ENCODE peak calls at places on chromosomes 16 and 17, in eight cellular contexts. One of them, this sample, is unnamed.

GRCh38 chr17:75693500-75694481 is 26.7 kb downstream of the SAP30BP start:
- DNase-seq in heart left ventricle: peak; percentile 73
- DNase-seq in Peyer's patch: no peak
- DNase-seq in A549: peak; percentile 65
- DNase-seq in MM.1S: no peak
- DNase-seq in ascending aorta: peak; percentile 43
- DNase-seq in sigmoid colon: peak; percentile 96
- DNase-seq in fibroblast of lung: peak; percentile 94
- DNase-seq in this sample: peak; percentile 97

GRCh38 chr17:77274137-77274829 is 133.5 kb downstream of the SEC14L1 start:
- DNase-seq in A549: no peak
- DNase-seq in ascending aorta: no peak
- DNase-seq in sigmoid colon: no peak
- DNase-seq in MM.1S: no peak
- DNase-seq in fibroblast of lung: no peak
- DNase-seq in heart left ventricle: no peak
- DNase-seq in Peyer's patch: no peak
- DNase-seq in this sample: no peak

GRCh38 chr17:81909966-81910839 is 996 bp downstream of the PCYT2 start:
- DNase-seq in Peyer's patch: no peak
- DNase-seq in sigmoid colon: peak; percentile 68
- DNase-seq in heart left ventricle: no peak
- DNase-seq in fibroblast of lung: no peak
- DNase-seq in A549: no peak
- DNase-seq in MM.1S: no peak
- DNase-seq in ascending aorta: no peak
- DNase-seq in this sample: no peak

GRCh38 chr17:35460354-35460851 is 11.8 kb upstream of the SLFN13 start:
- DNase-seq in A549: peak; percentile 41
- DNase-seq in MM.1S: peak; percentile 95
- DNase-seq in sigmoid colon: no peak
- DNase-seq in fibroblast of lung: no peak
- DNase-seq in ascending aorta: no peak
- DNase-seq in Peyer's patch: peak; percentile 89
- DNase-seq in heart left ventricle: peak; percentile 23
- DNase-seq in this sample: peak; percentile 73

GRCh38 chr16:85697441-85697840 is 8.7 kb upstream of the GINS2 start:
- DNase-seq in sigmoid colon: no peak
- DNase-seq in A549: no peak
- DNase-seq in MM.1S: no peak
- DNase-seq in heart left ventricle: no peak
- DNase-seq in fibroblast of lung: no peak
- DNase-seq in ascending aorta: no peak
- DNase-seq in Peyer's patch: no peak
- DNase-seq in this sample: no peak

GRCh38 chr17:67435122-67435521 is 58.0 kb downstream of the PITPNC1 start:
- DNase-seq in MM.1S: no peak
- DNase-seq in sigmoid colon: no peak
- DNase-seq in Peyer's patch: peak; percentile 55
- DNase-seq in A549: no peak
- DNase-seq in heart left ventricle: no peak
- DNase-seq in fibroblast of lung: no peak
- DNase-seq in ascending aorta: no peak
- DNase-seq in this sample: no peak

GRCh38 chr17:78568494-78569115 is 8.6 kb downstream of the DNAH17 start:
- DNase-seq in heart left ventricle: no peak
- DNase-seq in Peyer's patch: no peak
- DNase-seq in sigmoid colon: no peak
- DNase-seq in ascending aorta: no peak
- DNase-seq in A549: no peak
- DNase-seq in fibroblast of lung: peak; percentile 20
- DNase-seq in MM.1S: no peak
- DNase-seq in this sample: no peak

GRCh38 chr16:27718767-27719445 is 169.0 kb downstream of the KATNIP start:
- DNase-seq in heart left ventricle: no peak
- DNase-seq in A549: no peak
- DNase-seq in MM.1S: no peak
- DNase-seq in ascending aorta: no peak
- DNase-seq in Peyer's patch: no peak
- DNase-seq in sigmoid colon: peak; percentile 80
- DNase-seq in fibroblast of lung: no peak
- DNase-seq in this sample: no peak

GRCh38 chr17:50708050-50709000 is 611 bp upstream of the ANKRD40 start:
- DNase-seq in ascending aorta: no peak
- DNase-seq in MM.1S: peak; percentile 58
- DNase-seq in heart left ventricle: peak; percentile 27
- DNase-seq in Peyer's patch: no peak
- DNase-seq in A549: no peak
- DNase-seq in sigmoid colon: no peak
- DNase-seq in fibroblast of lung: no peak
- DNase-seq in this sample: no peak

GRCh38 chr17:3773511-3773910 is 27.5 kb downstream of the ITGAE start:
- DNase-seq in Peyer's patch: no peak
- DNase-seq in MM.1S: no peak
- DNase-seq in sigmoid colon: no peak
- DNase-seq in ascending aorta: no peak
- DNase-seq in fibroblast of lung: peak; percentile 78
- DNase-seq in A549: no peak
- DNase-seq in heart left ventricle: no peak
- DNase-seq in this sample: no peak

GRCh38 chr16:72818286-72818845 is 229.6 kb downstream of the ZFHX3 start:
- DNase-seq in fibroblast of lung: peak; percentile 31
- DNase-seq in Peyer's patch: no peak
- DNase-seq in MM.1S: no peak
- DNase-seq in ascending aorta: no peak
- DNase-seq in heart left ventricle: no peak
- DNase-seq in A549: no peak
- DNase-seq in sigmoid colon: no peak
- DNase-seq in this sample: no peak

GRCh38 chr16:25014500-25015147 is 545 bp downstream of the ARHGAP17 start:
- DNase-seq in fibroblast of lung: peak; percentile 54
- DNase-seq in sigmoid colon: peak; percentile 77
- DNase-seq in ascending aorta: no peak
- DNase-seq in heart left ventricle: peak; percentile 52
- DNase-seq in MM.1S: peak; percentile 18
- DNase-seq in Peyer's patch: peak; percentile 28
- DNase-seq in A549: peak; percentile 28
- DNase-seq in this sample: no peak

GRCh38 chr16:1533443-1533951 is at the start of gene TMEM204:
- DNase-seq in sigmoid colon: peak; percentile 95
- DNase-seq in A549: no peak
- DNase-seq in Peyer's patch: peak; percentile 62
- DNase-seq in fibroblast of lung: peak; percentile 11
- DNase-seq in heart left ventricle: peak; percentile 91
- DNase-seq in ascending aorta: no peak
- DNase-seq in MM.1S: no peak
- DNase-seq in this sample: no peak

GRCh38 chr17:9769036-9769695 is 22.2 kb downstream of the DHRS7C start:
- DNase-seq in sigmoid colon: no peak
- DNase-seq in heart left ventricle: no peak
- DNase-seq in Peyer's patch: no peak
- DNase-seq in A549: no peak
- DNase-seq in fibroblast of lung: no peak
- DNase-seq in MM.1S: no peak
- DNase-seq in ascending aorta: no peak
- DNase-seq in this sample: no peak

GRCh38 chr16:82884320-82884898 is 257.6 kb downstream of the CDH13 start:
- DNase-seq in MM.1S: no peak
- DNase-seq in Peyer's patch: no peak
- DNase-seq in fibroblast of lung: no peak
- DNase-seq in heart left ventricle: no peak
- DNase-seq in A549: no peak
- DNase-seq in sigmoid colon: no peak
- DNase-seq in ascending aorta: no peak
- DNase-seq in this sample: no peak

GRCh38 chr17:74457146-74457819 is 9.2 kb upstream of the CD300A start:
- DNase-seq in A549: peak; percentile 82
- DNase-seq in ascending aorta: no peak
- DNase-seq in fibroblast of lung: peak; percentile 20
- DNase-seq in Peyer's patch: peak; percentile 79
- DNase-seq in sigmoid colon: peak; percentile 88
- DNase-seq in MM.1S: peak; percentile 64
- DNase-seq in heart left ventricle: peak; percentile 73
- DNase-seq in this sample: no peak

GRCh38 chr16:50802000-50802399 is 60.1 kb downstream of the CYLD start:
- DNase-seq in heart left ventricle: no peak
- DNase-seq in fibroblast of lung: peak; percentile 69
- DNase-seq in MM.1S: no peak
- DNase-seq in A549: no peak
- DNase-seq in Peyer's patch: no peak
- DNase-seq in sigmoid colon: no peak
- DNase-seq in ascending aorta: no peak
- DNase-seq in this sample: no peak

GRCh38 chr17:1300580-1300905 is 21.1 kb downstream of the TRARG1 start:
- DNase-seq in Peyer's patch: no peak
- DNase-seq in ascending aorta: no peak
- DNase-seq in A549: no peak
- DNase-seq in heart left ventricle: no peak
- DNase-seq in sigmoid colon: no peak
- DNase-seq in fibroblast of lung: no peak
- DNase-seq in MM.1S: no peak
- DNase-seq in this sample: no peak

GRCh38 chr17:1302761-1303160 is 23.3 kb downstream of the TRARG1 start:
- DNase-seq in fibroblast of lung: no peak
- DNase-seq in sigmoid colon: no peak
- DNase-seq in ascending aorta: no peak
- DNase-seq in Peyer's patch: no peak
- DNase-seq in MM.1S: no peak
- DNase-seq in A549: no peak
- DNase-seq in heart left ventricle: no peak
- DNase-seq in this sample: no peak

GRCh38 chr17:1301546-1301945 is 22.1 kb downstream of the TRARG1 start:
- DNase-seq in A549: no peak
- DNase-seq in sigmoid colon: no peak
- DNase-seq in MM.1S: no peak
- DNase-seq in Peyer's patch: no peak
- DNase-seq in heart left ventricle: no peak
- DNase-seq in fibroblast of lung: no peak
- DNase-seq in ascending aorta: no peak
- DNase-seq in this sample: no peak

GRCh38 chr17:1299729-1300579 is 20.5 kb downstream of the TRARG1 start:
- DNase-seq in Peyer's patch: no peak
- DNase-seq in MM.1S: no peak
- DNase-seq in sigmoid colon: no peak
- DNase-seq in A549: no peak
- DNase-seq in heart left ventricle: no peak
- DNase-seq in ascending aorta: no peak
- DNase-seq in fibroblast of lung: no peak
- DNase-seq in this sample: no peak

DNA sequence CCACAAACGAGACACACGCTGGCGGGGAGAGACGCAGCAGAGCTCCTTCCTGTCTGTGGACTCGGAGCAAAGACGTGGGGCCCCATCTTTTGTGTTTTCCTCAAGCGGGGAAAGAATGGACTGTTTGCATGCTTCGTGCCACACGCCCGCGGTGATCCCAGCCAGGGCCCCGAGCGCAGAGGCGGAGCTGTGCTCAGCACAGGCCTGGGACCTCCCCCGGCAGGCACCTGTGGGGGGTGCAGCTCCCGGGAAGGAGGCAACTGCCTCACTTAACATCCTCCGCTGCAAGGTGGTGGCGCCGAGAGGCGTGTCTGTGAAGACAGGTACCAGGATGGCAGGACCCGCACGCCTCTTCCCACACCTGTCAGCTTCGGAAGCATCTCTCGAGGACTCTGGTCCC is 19.2 kb downstream of the TRARG1 start:
- DNase-seq in ascending aorta: no peak
- DNase-seq in MM.1S: no peak
- DNase-seq in sigmoid colon: no peak
- DNase-seq in heart left ventricle: no peak
- DNase-seq in Peyer's patch: no peak
- DNase-seq in A549: no peak
- DNase-seq in fibroblast of lung: no peak
- DNase-seq in this sample: no peak
- H3K4me1 ChIP-seq in ascending aorta: no peaks in the 10 kb centered on the region
- H3K4me1 ChIP-seq in MM.1S: no peaks in the 10 kb centered on the region
- H3K4me1 ChIP-seq in sigmoid colon: no peaks in the 10 kb centered on the region
- H3K4me1 ChIP-seq in heart left ventricle: no peaks in the 10 kb centered on the region
- H3K4me1 ChIP-seq in Peyer's patch: no peaks in the 10 kb centered on the region
- H3K4me1 ChIP-seq in A549: no peaks in the 10 kb centered on the region
- H3K4me1 ChIP-seq in fibroblast of lung: no peaks in the 10 kb centered on the region
- H3K4me1 ChIP-seq in this sample: no peaks in the 10 kb centered on the region

GRCh38 chr16:6335072-6335471 is 997.6 kb upstream of the RBFOX1 start:
- DNase-seq in heart left ventricle: no peak
- DNase-seq in fibroblast of lung: no peak
- DNase-seq in sigmoid colon: no peak
- DNase-seq in A549: peak; percentile 4
- DNase-seq in ascending aorta: no peak
- DNase-seq in Peyer's patch: no peak
- DNase-seq in MM.1S: no peak
- DNase-seq in this sample: no peak
- TF ChIP-seq CTCF in heart left ventricle: no peak
- TF ChIP-seq CTCF in fibroblast of lung: peak; percentile 25
- TF ChIP-seq CTCF in sigmoid colon: no peak
- TF ChIP-seq CTCF in A549: no peak
- TF ChIP-seq CTCF in ascending aorta: no peak
- TF ChIP-seq CTCF in Peyer's patch: peak; percentile 18
- TF ChIP-seq CTCF in MM.1S: peak; percentile 47
- TF ChIP-seq CTCF in this sample: peak; percentile 29

GRCh38 chr17:37392024-37392590 is 14.5 kb downstream of the ACACA start:
- DNase-seq in fibroblast of lung: peak; percentile 91
- DNase-seq in MM.1S: peak; percentile 25
- DNase-seq in A549: no peak
- DNase-seq in ascending aorta: no peak
- DNase-seq in Peyer's patch: no peak
- DNase-seq in heart left ventricle: no peak
- DNase-seq in sigmoid colon: no peak
- DNase-seq in this sample: no peak
- H3K27ac ChIP-seq in fibroblast of lung: peak overlapping the region; percentile 34
- H3K27ac ChIP-seq in MM.1S: no peak overlapping the region
- H3K27ac ChIP-seq in A549: no peak overlapping the region
- H3K27ac ChIP-seq in ascending aorta: peak overlapping the region; percentile 5
- H3K27ac ChIP-seq in Peyer's patch: peak overlapping the region; percentile 68
- H3K27ac ChIP-seq in heart left ventricle: no peak overlapping the region
- H3K27ac ChIP-seq in sigmoid colon: no peak overlapping the region
- H3K27ac ChIP-seq in this sample: peak overlapping the region; percentile 35

DNA sequence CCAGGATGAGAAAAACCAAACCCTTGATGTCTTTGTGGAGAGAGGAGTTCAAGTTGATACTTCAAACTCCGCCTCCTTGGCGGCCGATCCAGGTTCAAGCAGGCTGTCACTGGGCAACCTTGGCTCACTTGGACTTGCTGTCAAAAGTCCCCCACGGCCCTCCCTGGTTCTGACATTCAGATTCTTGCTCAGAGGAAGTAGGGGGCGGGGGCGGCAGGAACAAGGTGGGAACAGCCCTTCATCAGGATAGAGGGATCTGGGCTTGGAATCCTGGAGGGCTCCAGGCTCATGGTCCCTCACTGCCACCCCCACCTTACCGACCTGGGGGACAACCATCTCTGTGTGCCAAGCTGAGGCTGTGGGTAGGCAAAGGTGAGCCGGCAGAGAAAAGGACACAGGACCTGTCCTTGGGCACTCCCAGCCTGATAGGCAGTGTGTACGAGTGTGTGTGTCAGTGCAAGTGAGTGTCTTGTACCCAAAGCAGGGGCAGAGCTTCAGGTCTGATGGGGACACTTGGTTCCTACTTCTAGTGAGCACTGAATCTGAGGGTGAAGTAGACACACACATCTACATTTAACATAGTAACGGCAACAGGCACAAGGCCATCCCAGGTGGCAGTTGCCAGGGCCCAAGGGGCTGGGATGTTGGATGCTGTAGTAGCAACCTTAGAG is 6.6 kb upstream of the TSPOAP1 start:
- DNase-seq in sigmoid colon: peak; percentile 64
- DNase-seq in heart left ventricle: no peak
- DNase-seq in Peyer's patch: peak; percentile 68
- DNase-seq in MM.1S: no peak
- DNase-seq in ascending aorta: no peak
- DNase-seq in A549: no peak
- DNase-seq in fibroblast of lung: no peak
- DNase-seq in this sample: no peak
- H3K4me1 ChIP-seq in sigmoid colon: peaks cover 27% of the 10 kb centered on the region
- H3K4me1 ChIP-seq in heart left ventricle: peaks cover 20% of the 10 kb centered on the region
- H3K4me1 ChIP-seq in Peyer's patch: no peaks in the 10 kb centered on the region
- H3K4me1 ChIP-seq in MM.1S: peaks cover 71% of the 10 kb centered on the region
- H3K4me1 ChIP-seq in ascending aorta: peaks cover 3% of the 10 kb centered on the region
- H3K4me1 ChIP-seq in A549: peaks cover 2% of the 10 kb centered on the region
- H3K4me1 ChIP-seq in fibroblast of lung: peaks cover 33% of the 10 kb centered on the region
- H3K4me1 ChIP-seq in this sample: peaks cover 12% of the 10 kb centered on the region